ENCODE peak calls at places on chromosomes 7 and 10, in nine cellular contexts. Y is left colon; H is T1000; J is ELR; K is neural progenitor cell; N is activated CD4-positive, alpha-beta T cell treated with anti-CD3 and anti-CD28 coated beads, Interleukin-2, amount 50 U/mL, for 24 hours; B is cardiac fibroblast; U is NCI-H2171; L is brain microvascular endothelial cell. E is an unnamed sample.

GRCh38 chr7:47537716-47538640 is 43.9 kb downstream of the TNS3 start:
- DNase-seq in Y (no peak), H (no peak), J (no peak), K (no peak), N (no peak), B (no peak), U (no peak), L (no peak), E (no peak)

GRCh38 chr7:44964384-44964830 is 14.4 kb downstream of the MYO1G start:
- DNase-seq in Y (no peak), H (no peak), J (peak), K (peak), N (no peak), B (no peak), U (no peak), L (no peak), E (no peak)

GRCh38 chr7:16599860-16600259 is 45.7 kb downstream of the ANKMY2 start:
- DNase-seq in Y (no peak), H (no peak), J (no peak), K (no peak), N (no peak), B (no peak), U (no peak), L (no peak), E (no peak)

GRCh38 chr10:71962915-71963314 is 1.3 kb upstream of the CHST3 start:
- DNase-seq in Y (no peak), H (no peak), J (no peak), K (no peak), N (no peak), B (no peak), U (no peak), L (no peak), E (no peak)

GRCh38 chr7:118245267-118246040 is 20.9 kb downstream of the ANKRD7 start:
- DNase-seq in Y (no peak), H (no peak), J (no peak), K (peak), N (no peak), B (no peak), U (no peak), L (no peak), E (no peak)

GRCh38 chr7:157898802-157899201 is 562.0 kb downstream of the DNAJB6 start:
- DNase-seq in Y (no peak), H (no peak), J (no peak), K (no peak), N (no peak), B (no peak), U (no peak), L (no peak), E (no peak)

GRCh38 chr10:73926152-73926764 is 15.3 kb downstream of the PLAU start:
- DNase-seq in Y (no peak), H (no peak), J (no peak), K (no peak), N (no peak), B (no peak), U (no peak), L (no peak), E (no peak)

GRCh38 chr7:90225181-90225580 is 13.6 kb downstream of the STEAP2 start:
- DNase-seq in Y (no peak), H (no peak), J (no peak), K (no peak), N (no peak), B (no peak), U (peak), L (no peak), E (no peak)

GRCh38 chr7:57215423-57215822 is 83.2 kb upstream of the ZNF479 start:
- DNase-seq in Y (no peak), H (no peak), J (no peak), K (no peak), N (no peak), B (no peak), U (no peak), L (no peak), E (no peak)

GRCh38 chr7:109915670-109916069 is 1175.3 kb upstream of the LRRN3 start:
- DNase-seq in Y (no peak), H (no peak), J (no peak), K (no peak), N (no peak), B (no peak), U (no peak), L (no peak), E (no peak)

GRCh38 chr7:8387551-8388256 is 45.7 kb upstream of the NXPH1 start:
- DNase-seq in Y (no peak), H (no peak), J (no peak), K (no peak), N (no peak), B (no peak), U (no peak), L (no peak), E (no peak)

GRCh38 chr10:88508054-88508453 is 75.1 kb downstream of the RNLS start:
- DNase-seq in Y (no peak), H (no peak), J (no peak), K (no peak), N (no peak), B (no peak), U (no peak), L (no peak), E (no peak)

GRCh38 chr10:124741922-124742417 is 2.2 kb downstream of the FAM53B start:
- DNase-seq in Y (peak), H (no peak), J (no peak), K (no peak), N (no peak), B (no peak), U (no peak), L (no peak), E (peak)

GRCh38 chr7:100803398-100804161 is 23.7 kb downstream of the EPHB4 start:
- DNase-seq in Y (peak), H (peak), J (peak), K (peak), N (peak), B (peak), U (peak), L (peak), E (peak)

GRCh38 chr10:93462881-93463280 is 19.3 kb downstream of the MYOF start:
- DNase-seq in Y (no peak), H (peak), J (peak), K (no peak), N (no peak), B (peak), U (no peak), L (peak), E (peak)

GRCh38 chr7:41193738-41194287 is 509.1 kb downstream of the INHBA start:
- DNase-seq in Y (no peak), H (no peak), J (no peak), K (no peak), N (no peak), B (no peak), U (no peak), L (no peak), E (no peak)

GRCh38 chr7:138880881-138881577 is 83.0 kb upstream of the ATP6V0A4 start:
- DNase-seq in Y (peak), H (no peak), J (no peak), K (no peak), N (no peak), B (peak), U (no peak), L (no peak), E (no peak)

GRCh38 chr10:110858297-110858934 is 13.3 kb upstream of the PDCD4 start:
- DNase-seq in Y (no peak), H (no peak), J (no peak), K (no peak), N (no peak), B (no peak), U (no peak), L (no peak), E (no peak)

GRCh38 chr10:14397069-14397468 is 66.3 kb upstream of the FRMD4A start:
- DNase-seq in Y (no peak), H (peak), J (peak), K (no peak), N (no peak), B (peak), U (no peak), L (peak), E (no peak)

GRCh38 chr10:123945506-123945905 is 53.9 kb upstream of the CPXM2 start:
- DNase-seq in Y (no peak), H (no peak), J (peak), K (no peak), N (no peak), B (no peak), U (peak), L (peak), E (no peak)

GRCh38 chr10:28125701-28126100 is 126.8 kb upstream of the ODAD2 start:
- DNase-seq in Y (no peak), H (no peak), J (peak), K (no peak), N (no peak), B (peak), U (no peak), L (peak), E (no peak)

GRCh38 chr10:71074176-71074755 is 138.1 kb upstream of the UNC5B start:
- DNase-seq in Y (no peak), H (no peak), J (peak), K (no peak), N (no peak), B (no peak), U (no peak), L (no peak), E (peak)

GRCh38 chr7:50069613-50070012 is 23.4 kb downstream of the ZPBP start:
- DNase-seq in Y (peak), H (no peak), J (no peak), K (no peak), N (no peak), B (peak), U (no peak), L (no peak), E (peak)

GRCh38 chr7:82204694-82205093 is 238.9 kb downstream of the CACNA2D1 start:
- DNase-seq in Y (no peak), H (no peak), J (peak), K (no peak), N (no peak), B (peak), U (no peak), L (peak), E (no peak)

GRCh38 chr7:132066776-132067175 is 509.5 kb downstream of the PLXNA4 start:
- DNase-seq in Y (no peak), H (no peak), J (peak), K (no peak), N (no peak), B (peak), U (no peak), L (peak), E (no peak)

GRCh38 chr10:32271617-32272016 is 75.3 kb downstream of the EPC1 start:
- DNase-seq in Y (no peak), H (no peak), J (peak), K (no peak), N (no peak), B (peak), U (no peak), L (peak), E (no peak)

GRCh38 chr7:519974-520458 is 370 bp upstream of the PDGFA start:
- DNase-seq in Y (peak), H (peak), J (peak), K (peak), N (no peak), B (peak), U (peak), L (no peak), E (peak)

GRCh38 chr7:82044497-82045080 is 274.7 kb upstream of the HGF start:
- DNase-seq in Y (peak), H (no peak), J (peak), K (peak), N (no peak), B (peak), U (peak), L (peak), E (no peak)

GRCh38 chr10:110944997-110945396 is 25.6 kb downstream of the SHOC2 start:
- DNase-seq in Y (no peak), H (no peak), J (peak), K (no peak), N (no peak), B (peak), U (no peak), L (peak), E (no peak)

GRCh38 chr7:44060948-44061644 is 4.3 kb downstream of the PGAM2 start:
- DNase-seq in Y (peak), H (no peak), J (no peak), K (no peak), N (no peak), B (no peak), U (no peak), L (no peak), E (peak)

GRCh38 chr7:27242046-27242579 is 489 bp upstream of the EVX1 start:
- DNase-seq in Y (no peak), H (no peak), J (no peak), K (peak), N (no peak), B (no peak), U (no peak), L (no peak), E (no peak)

GRCh38 chr7:97019710-97020109 is 4.9 kb downstream of the DLX5 start:
- DNase-seq in Y (no peak), H (no peak), J (no peak), K (no peak), N (no peak), B (no peak), U (no peak), L (no peak), E (no peak)

GRCh38 chr7:49787980-49788379 is 14.5 kb downstream of the VWC2 start:
- DNase-seq in Y (no peak), H (no peak), J (no peak), K (no peak), N (no peak), B (no peak), U (no peak), L (no peak), E (no peak)

E was measured in sigmoid colon.